ENCODE peak calls at places on chromosomes 11 and 22, in four cellular contexts. Y is colonic mucosa, S is Caco-2, B is neural progenitor cell. N is an unnamed sample. For H3K36me3 and H3K4me1, the result is how much of the 10 kb centered on the place peaks cover.

GRCh38 chr11:61955031-61955415 is 4.9 kb downstream of the BEST1 start:
- DNase-seq in Y (peak), S (peak), B (peak), N (no peak)

GRCh38 chr22:35542972-35543516 is 2.4 kb downstream of the RASD2 start:
- DNase-seq in Y (no peak), S (no peak), B (no peak), N (no peak)

GRCh38 chr11:92740251-92740650 is 229.2 kb upstream of the MTNR1B start:
- DNase-seq in Y (no peak), S (no peak), B (no peak), N (no peak)

GRCh38 chr22:42964994-42965699 is 49.8 kb downstream of the PACSIN2 start:
- DNase-seq in Y (no peak), S (no peak), B (no peak), N (no peak)

GRCh38 chr22:34416321-34416900 is 496.1 kb upstream of the LARGE1 start:
- DNase-seq in Y (no peak), S (no peak), B (peak), N (no peak)

GRCh38 chr22:30221121-30221992 is 25.2 kb downstream of the LIF start:
- DNase-seq in Y (no peak), S (no peak), B (no peak), N (no peak)

GRCh38 chr11:7968686-7969085 is 3.4 kb upstream of the NLRP10 start:
- DNase-seq in Y (no peak), S (no peak), B (no peak), N (no peak)

GRCh38 chr11:46278387-46279173 is 1.1 kb downstream of the CREB3L1 start:
- DNase-seq in Y (peak), S (peak), B (peak), N (no peak)

GRCh38 chr11:134528453-134528852 is 116.4 kb upstream of the B3GAT1 start:
- DNase-seq in Y (peak), S (no peak), B (no peak), N (no peak)

GRCh38 chr22:29475550-29475949 is 4.5 kb upstream of the NEFH start:
- DNase-seq in Y (no peak), S (no peak), B (no peak), N (no peak)

GRCh38 chr22:44108806-44109385 is 71.8 kb upstream of the PARVG start:
- DNase-seq in Y (no peak), S (no peak), B (no peak), N (no peak)

GRCh38 chr11:74776546-74776945 is 27.9 kb downstream of the RNF169 start:
- DNase-seq in Y (no peak), S (no peak), B (no peak), N (no peak)

GRCh38 chr11:82547163-82547560 is 186.5 kb downstream of the FAM181B start:
- DNase-seq in Y (no peak), S (peak), B (peak), N (no peak)

GRCh38 chr11:102317099-102317767 is at the start of gene BIRC3:
- DNase-seq in Y (peak), S (peak), B (peak), N (peak)
- H3K36me3 ChIP-seq in Y (under half), S (under half), B (under half), N (under half)

GRCh38 chr11:76700177-76701100 is 29.9 kb upstream of the LRRC32 start:
- DNase-seq in Y (no peak), S (peak), B (no peak), N (no peak)
- H3K4me3 ChIP-seq in Y (no peak), S (no peak), B (no peak), N (no peak)

DNA sequence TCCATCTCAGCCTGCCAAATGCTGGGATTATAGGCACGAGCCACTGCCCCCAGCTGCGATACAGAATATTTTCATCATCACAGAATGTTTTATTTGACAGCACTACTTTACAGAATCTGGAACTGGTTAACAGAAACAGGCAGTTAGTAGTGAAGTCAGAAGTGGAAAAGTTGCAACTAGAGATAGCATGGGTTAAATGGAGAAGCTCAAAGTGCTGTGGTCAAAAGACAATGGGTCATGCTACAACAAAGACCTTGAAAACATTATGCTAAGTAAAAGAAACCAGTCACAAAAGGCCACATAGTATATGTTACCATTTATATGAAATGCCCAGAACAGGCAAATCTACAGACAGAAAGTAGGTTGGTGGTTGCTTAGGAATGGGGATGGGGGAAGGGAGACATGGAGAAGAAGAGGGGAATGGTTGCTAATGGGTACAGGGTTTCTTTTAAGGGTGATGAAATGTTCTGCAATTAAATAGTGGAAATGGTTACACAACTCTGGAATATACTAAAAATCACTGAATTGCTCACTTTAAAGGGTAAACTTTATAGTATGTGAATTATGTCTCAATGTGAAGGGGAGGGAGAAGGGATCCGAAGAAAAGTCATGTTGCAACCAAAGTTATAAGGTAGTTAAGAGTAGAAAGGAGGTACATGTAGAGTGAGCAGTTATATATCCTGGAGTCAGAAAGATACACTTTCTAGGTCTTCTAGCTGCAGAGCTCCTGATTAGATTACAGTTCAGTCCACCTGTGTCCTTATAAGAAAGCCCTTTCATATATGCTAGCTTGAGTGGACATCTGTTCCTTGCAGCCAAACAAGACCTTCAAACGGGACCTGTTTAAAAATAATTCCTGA is 46.3 kb upstream of the RAPSN start:
- DNase-seq in Y (no peak), S (no peak), B (no peak), N (no peak)
- H3K4me1 ChIP-seq in Y (under half), S (under half), B (under half), N (under half)

GRCh38 chr11:128548655-128549255 is 38.6 kb downstream of the ETS1 start:
- DNase-seq in Y (peak), S (no peak), B (peak), N (no peak)
- H3K36me3 ChIP-seq in Y (under half), S (under half), B (under half), N (under half)

GRCh38 chr11:122179966-122180365 is 64.0 kb upstream of the BLID start:
- DNase-seq in Y (no peak), S (no peak), B (no peak), N (no peak)
- H3K4me3 ChIP-seq in Y (no peak), S (no peak), B (no peak), N (peak)

GRCh38 chr22:19782533-19782932 is 22.0 kb downstream of the TBX1 start:
- DNase-seq in Y (no peak), S (no peak), B (no peak), N (no peak)
- H3K4me1 ChIP-seq in Y (under half), S (under half), B (under half), N (under half)

DNA sequence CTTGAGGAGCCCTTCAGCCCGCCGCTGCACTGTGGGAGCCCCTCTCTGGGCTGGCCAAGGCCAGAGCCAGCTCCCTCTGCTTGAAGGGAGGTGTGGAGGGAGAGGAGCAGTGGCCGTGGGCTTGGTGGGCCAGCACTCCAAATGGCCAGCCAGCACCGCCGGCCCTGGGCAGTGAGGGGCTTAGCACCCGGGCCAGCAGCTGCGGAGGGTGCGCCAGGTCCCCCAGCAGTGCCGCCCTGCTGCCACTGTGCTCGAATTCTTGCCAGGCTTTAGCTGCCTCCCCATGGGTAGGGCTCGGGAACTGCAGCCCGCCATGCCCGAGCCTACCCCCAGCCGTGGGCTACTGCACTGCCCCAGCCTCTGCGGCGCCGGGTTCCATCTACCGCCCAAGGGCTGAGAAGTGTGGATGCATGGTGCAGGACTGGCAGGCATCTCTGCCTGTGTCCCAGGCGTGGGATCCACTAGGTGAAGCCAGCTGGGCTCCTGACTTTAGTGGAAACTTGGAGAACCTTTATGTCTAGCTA is 82.7 kb downstream of the KCNA4 start:
- DNase-seq in Y (no peak), S (no peak), B (no peak), N (no peak)
- H3K36me3 ChIP-seq in Y (under half), S (under half), B (under half), N (under half)